ENCODE peak calls at places on chromosomes 7 and 10, in nine cellular contexts. One of them, this sample, is unnamed.

GRCh38 chr10:101120884-101121660 is 10.0 kb upstream of the TLX1 start:
- DNase-seq in astrocyte of the spinal cord: no peak
- DNase-seq in prostate gland: no peak
- DNase-seq in fibroblast of the aortic adventitia: no peak
- DNase-seq in neural progenitor cell: no peak
- DNase-seq in BJ: no peak
- DNase-seq in AG04450: no peak
- DNase-seq in body of pancreas: no peak
- DNase-seq in GM06990: peak
- DNase-seq in this sample: no peak

GRCh38 chr7:151665363-151665762 is 145.7 kb upstream of the RHEB start:
- DNase-seq in GM06990: no peak
- DNase-seq in fibroblast of the aortic adventitia: peak
- DNase-seq in astrocyte of the spinal cord: peak
- DNase-seq in BJ: no peak
- DNase-seq in AG04450: peak
- DNase-seq in neural progenitor cell: no peak
- DNase-seq in body of pancreas: peak
- DNase-seq in prostate gland: no peak
- DNase-seq in this sample: peak

GRCh38 chr7:18144171-18144570 is 116.5 kb upstream of the PRPS1L1 start:
- DNase-seq in prostate gland: no peak
- DNase-seq in GM06990: no peak
- DNase-seq in body of pancreas: peak
- DNase-seq in AG04450: no peak
- DNase-seq in neural progenitor cell: no peak
- DNase-seq in astrocyte of the spinal cord: no peak
- DNase-seq in BJ: no peak
- DNase-seq in fibroblast of the aortic adventitia: no peak
- DNase-seq in this sample: no peak

GRCh38 chr10:129334326-129334725 is 132.7 kb upstream of the MGMT start:
- DNase-seq in GM06990: no peak
- DNase-seq in astrocyte of the spinal cord: no peak
- DNase-seq in BJ: no peak
- DNase-seq in body of pancreas: no peak
- DNase-seq in neural progenitor cell: peak
- DNase-seq in prostate gland: no peak
- DNase-seq in fibroblast of the aortic adventitia: no peak
- DNase-seq in AG04450: no peak
- DNase-seq in this sample: no peak

GRCh38 chr10:86233131-86233530 is 133.5 kb downstream of the GRID1 start:
- DNase-seq in BJ: no peak
- DNase-seq in AG04450: no peak
- DNase-seq in body of pancreas: no peak
- DNase-seq in fibroblast of the aortic adventitia: no peak
- DNase-seq in prostate gland: no peak
- DNase-seq in astrocyte of the spinal cord: no peak
- DNase-seq in neural progenitor cell: no peak
- DNase-seq in GM06990: no peak
- DNase-seq in this sample: no peak

GRCh38 chr10:31761156-31761555 is 167.5 kb downstream of the ARHGAP12 start:
- DNase-seq in neural progenitor cell: no peak
- DNase-seq in BJ: no peak
- DNase-seq in prostate gland: no peak
- DNase-seq in AG04450: no peak
- DNase-seq in body of pancreas: no peak
- DNase-seq in astrocyte of the spinal cord: no peak
- DNase-seq in fibroblast of the aortic adventitia: peak
- DNase-seq in GM06990: no peak
- DNase-seq in this sample: no peak

GRCh38 chr10:103668351-103669242 is 175.1 kb downstream of the NEURL1 start:
- DNase-seq in fibroblast of the aortic adventitia: peak
- DNase-seq in BJ: peak
- DNase-seq in astrocyte of the spinal cord: peak
- DNase-seq in body of pancreas: peak
- DNase-seq in neural progenitor cell: peak
- DNase-seq in prostate gland: no peak
- DNase-seq in GM06990: no peak
- DNase-seq in AG04450: no peak
- DNase-seq in this sample: no peak

GRCh38 chr10:102917314-102917961 is 656 bp upstream of the CNNM2 start:
- DNase-seq in neural progenitor cell: peak
- DNase-seq in fibroblast of the aortic adventitia: peak
- DNase-seq in astrocyte of the spinal cord: peak
- DNase-seq in GM06990: no peak
- DNase-seq in BJ: no peak
- DNase-seq in body of pancreas: peak
- DNase-seq in AG04450: peak
- DNase-seq in prostate gland: peak
- DNase-seq in this sample: peak

GRCh38 chr10:105986896-105987638 is 1177.4 kb downstream of the SORCS1 start:
- DNase-seq in prostate gland: no peak
- DNase-seq in BJ: no peak
- DNase-seq in neural progenitor cell: no peak
- DNase-seq in GM06990: no peak
- DNase-seq in fibroblast of the aortic adventitia: no peak
- DNase-seq in astrocyte of the spinal cord: no peak
- DNase-seq in AG04450: no peak
- DNase-seq in body of pancreas: no peak
- DNase-seq in this sample: no peak

GRCh38 chr7:36787933-36788378 is 63.7 kb upstream of the AOAH start:
- DNase-seq in AG04450: no peak
- DNase-seq in fibroblast of the aortic adventitia: no peak
- DNase-seq in neural progenitor cell: no peak
- DNase-seq in body of pancreas: no peak
- DNase-seq in BJ: no peak
- DNase-seq in prostate gland: no peak
- DNase-seq in GM06990: no peak
- DNase-seq in astrocyte of the spinal cord: no peak
- DNase-seq in this sample: no peak

GRCh38 chr10:62075912-62076311 is 174.4 kb downstream of the ARID5B start:
- DNase-seq in BJ: no peak
- DNase-seq in neural progenitor cell: no peak
- DNase-seq in fibroblast of the aortic adventitia: no peak
- DNase-seq in prostate gland: no peak
- DNase-seq in astrocyte of the spinal cord: no peak
- DNase-seq in body of pancreas: no peak
- DNase-seq in AG04450: no peak
- DNase-seq in GM06990: no peak
- DNase-seq in this sample: peak

GRCh38 chr7:27152816-27153486 is 568 bp upstream of the HOXA3 start:
- DNase-seq in body of pancreas: no peak
- DNase-seq in neural progenitor cell: no peak
- DNase-seq in fibroblast of the aortic adventitia: no peak
- DNase-seq in GM06990: no peak
- DNase-seq in prostate gland: no peak
- DNase-seq in AG04450: no peak
- DNase-seq in astrocyte of the spinal cord: no peak
- DNase-seq in BJ: no peak
- DNase-seq in this sample: no peak

GRCh38 chr10:52883996-52884871 is 111.7 kb upstream of the MBL2 start:
- DNase-seq in prostate gland: peak
- DNase-seq in AG04450: peak
- DNase-seq in fibroblast of the aortic adventitia: peak
- DNase-seq in astrocyte of the spinal cord: peak
- DNase-seq in body of pancreas: peak
- DNase-seq in BJ: no peak
- DNase-seq in neural progenitor cell: peak
- DNase-seq in GM06990: peak
- DNase-seq in this sample: no peak

GRCh38 chr10:71740069-71740468 is 20.5 kb upstream of the C10orf105 start:
- DNase-seq in neural progenitor cell: no peak
- DNase-seq in fibroblast of the aortic adventitia: peak
- DNase-seq in body of pancreas: peak
- DNase-seq in prostate gland: peak
- DNase-seq in AG04450: peak
- DNase-seq in GM06990: no peak
- DNase-seq in astrocyte of the spinal cord: no peak
- DNase-seq in BJ: no peak
- DNase-seq in this sample: no peak

GRCh38 chr7:32092346-32092745 is 22.1 kb upstream of the PDE1C start:
- DNase-seq in prostate gland: no peak
- DNase-seq in body of pancreas: no peak
- DNase-seq in astrocyte of the spinal cord: no peak
- DNase-seq in fibroblast of the aortic adventitia: no peak
- DNase-seq in BJ: no peak
- DNase-seq in GM06990: no peak
- DNase-seq in neural progenitor cell: no peak
- DNase-seq in AG04450: no peak
- DNase-seq in this sample: no peak
- H3K4me3 ChIP-seq in prostate gland: no peak
- H3K4me3 ChIP-seq in body of pancreas: no peak
- H3K4me3 ChIP-seq in astrocyte of the spinal cord: no peak
- H3K4me3 ChIP-seq in fibroblast of the aortic adventitia: no peak
- H3K4me3 ChIP-seq in BJ: no peak
- H3K4me3 ChIP-seq in GM06990: no peak
- H3K4me3 ChIP-seq in neural progenitor cell: no peak
- H3K4me3 ChIP-seq in AG04450: no peak
- H3K4me3 ChIP-seq in this sample: no peak

GRCh38 chr7:23546897-23547572 is 15.3 kb upstream of the TRA2A start:
- DNase-seq in BJ: peak
- DNase-seq in fibroblast of the aortic adventitia: peak
- DNase-seq in neural progenitor cell: peak
- DNase-seq in prostate gland: peak
- DNase-seq in body of pancreas: peak
- DNase-seq in astrocyte of the spinal cord: peak
- DNase-seq in AG04450: peak
- DNase-seq in GM06990: peak
- DNase-seq in this sample: peak
- H3K4me3 ChIP-seq in BJ: no peak
- H3K4me3 ChIP-seq in fibroblast of the aortic adventitia: no peak
- H3K4me3 ChIP-seq in neural progenitor cell: no peak
- H3K4me3 ChIP-seq in prostate gland: no peak
- H3K4me3 ChIP-seq in body of pancreas: no peak
- H3K4me3 ChIP-seq in astrocyte of the spinal cord: no peak
- H3K4me3 ChIP-seq in AG04450: no peak
- H3K4me3 ChIP-seq in GM06990: no peak
- H3K4me3 ChIP-seq in this sample: no peak

DNA sequence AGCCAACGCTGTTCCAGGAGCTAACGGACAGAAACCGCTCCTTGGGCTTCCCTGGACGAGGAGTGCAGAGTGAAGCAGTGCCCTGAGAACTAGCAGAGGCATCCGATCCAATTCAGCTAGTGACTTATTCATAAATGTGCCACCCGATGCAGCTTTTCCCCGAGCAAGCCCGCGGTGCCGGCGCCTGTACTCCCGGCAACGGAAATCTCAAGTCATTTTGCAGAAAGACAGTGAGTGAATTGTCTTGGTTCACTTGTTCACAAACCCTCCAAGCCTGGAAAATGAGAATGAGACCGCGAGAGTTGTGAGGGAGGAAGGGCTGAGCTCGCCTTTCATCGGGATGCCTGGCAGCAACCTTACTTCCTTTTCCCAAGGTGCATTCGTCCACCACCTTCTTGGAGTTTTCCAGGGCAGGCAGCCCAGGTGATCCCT is 87.5 kb downstream of the COBL start:
- DNase-seq in body of pancreas: no peak
- DNase-seq in fibroblast of the aortic adventitia: no peak
- DNase-seq in astrocyte of the spinal cord: no peak
- DNase-seq in prostate gland: no peak
- DNase-seq in neural progenitor cell: peak
- DNase-seq in GM06990: no peak
- DNase-seq in AG04450: no peak
- DNase-seq in BJ: no peak
- DNase-seq in this sample: no peak
- H3K4me3 ChIP-seq in body of pancreas: no peak
- H3K4me3 ChIP-seq in fibroblast of the aortic adventitia: no peak
- H3K4me3 ChIP-seq in astrocyte of the spinal cord: no peak
- H3K4me3 ChIP-seq in prostate gland: no peak
- H3K4me3 ChIP-seq in neural progenitor cell: no peak
- H3K4me3 ChIP-seq in GM06990: no peak
- H3K4me3 ChIP-seq in AG04450: no peak
- H3K4me3 ChIP-seq in BJ: no peak
- H3K4me3 ChIP-seq in this sample: no peak

GRCh38 chr10:91076991-91077548 is 143.4 kb upstream of the PCGF5 start:
- DNase-seq in AG04450: no peak
- DNase-seq in neural progenitor cell: no peak
- DNase-seq in body of pancreas: peak
- DNase-seq in BJ: no peak
- DNase-seq in astrocyte of the spinal cord: no peak
- DNase-seq in GM06990: no peak
- DNase-seq in prostate gland: no peak
- DNase-seq in fibroblast of the aortic adventitia: no peak
- DNase-seq in this sample: no peak

GRCh38 chr10:91073301-91073780 is 147.1 kb upstream of the PCGF5 start:
- DNase-seq in AG04450: no peak
- DNase-seq in neural progenitor cell: no peak
- DNase-seq in fibroblast of the aortic adventitia: no peak
- DNase-seq in astrocyte of the spinal cord: no peak
- DNase-seq in body of pancreas: no peak
- DNase-seq in GM06990: no peak
- DNase-seq in BJ: no peak
- DNase-seq in prostate gland: no peak
- DNase-seq in this sample: no peak

GRCh38 chr10:91082447-91082846 is 138.0 kb upstream of the PCGF5 start:
- DNase-seq in fibroblast of the aortic adventitia: no peak
- DNase-seq in prostate gland: no peak
- DNase-seq in BJ: no peak
- DNase-seq in AG04450: no peak
- DNase-seq in neural progenitor cell: no peak
- DNase-seq in astrocyte of the spinal cord: no peak
- DNase-seq in GM06990: no peak
- DNase-seq in body of pancreas: no peak
- DNase-seq in this sample: no peak

GRCh38 chr10:91080776-91081175 is 139.7 kb upstream of the PCGF5 start:
- DNase-seq in AG04450: no peak
- DNase-seq in prostate gland: no peak
- DNase-seq in BJ: no peak
- DNase-seq in GM06990: no peak
- DNase-seq in body of pancreas: no peak
- DNase-seq in astrocyte of the spinal cord: no peak
- DNase-seq in fibroblast of the aortic adventitia: no peak
- DNase-seq in neural progenitor cell: no peak
- DNase-seq in this sample: no peak

DNA sequence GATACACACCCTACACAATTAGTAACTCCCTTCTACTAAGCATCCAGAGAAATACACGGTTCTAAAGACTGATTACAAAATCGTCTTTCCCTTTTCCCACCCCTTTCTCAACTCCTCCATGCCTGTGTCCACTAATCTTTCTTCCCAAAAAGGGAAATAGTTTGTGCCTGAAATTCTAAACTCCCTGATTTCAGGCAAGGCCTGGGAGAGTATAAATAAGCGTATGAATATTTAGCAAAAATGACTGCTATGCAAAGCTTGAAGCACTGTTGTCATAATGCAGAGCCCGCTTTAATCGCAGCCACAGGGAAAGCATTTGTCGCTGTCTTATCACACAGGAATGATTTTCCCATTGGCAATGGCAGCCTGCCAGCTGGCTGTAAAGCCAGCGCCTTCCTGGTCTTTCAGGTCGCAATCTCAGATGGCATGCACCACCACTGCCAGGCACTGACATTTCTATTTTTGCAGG is 142.9 kb upstream of the PCGF5 start:
- DNase-seq in AG04450: no peak
- DNase-seq in astrocyte of the spinal cord: peak
- DNase-seq in fibroblast of the aortic adventitia: peak
- DNase-seq in BJ: no peak
- DNase-seq in neural progenitor cell: no peak
- DNase-seq in body of pancreas: peak
- DNase-seq in GM06990: no peak
- DNase-seq in prostate gland: peak
- DNase-seq in this sample: peak
- H3K4me3 ChIP-seq in AG04450: no peak
- H3K4me3 ChIP-seq in astrocyte of the spinal cord: no peak
- H3K4me3 ChIP-seq in fibroblast of the aortic adventitia: no peak
- H3K4me3 ChIP-seq in BJ: no peak
- H3K4me3 ChIP-seq in neural progenitor cell: no peak
- H3K4me3 ChIP-seq in body of pancreas: no peak
- H3K4me3 ChIP-seq in GM06990: no peak
- H3K4me3 ChIP-seq in prostate gland: no peak
- H3K4me3 ChIP-seq in this sample: no peak

GRCh38 chr7:135620980-135621850 is 41.1 kb upstream of the STMP1 start:
- DNase-seq in BJ: peak
- DNase-seq in fibroblast of the aortic adventitia: peak
- DNase-seq in AG04450: peak
- DNase-seq in astrocyte of the spinal cord: peak
- DNase-seq in neural progenitor cell: peak
- DNase-seq in body of pancreas: peak
- DNase-seq in prostate gland: peak
- DNase-seq in GM06990: no peak
- DNase-seq in this sample: peak
- H3K4me3 ChIP-seq in BJ: no peak
- H3K4me3 ChIP-seq in fibroblast of the aortic adventitia: no peak
- H3K4me3 ChIP-seq in AG04450: no peak
- H3K4me3 ChIP-seq in astrocyte of the spinal cord: no peak
- H3K4me3 ChIP-seq in neural progenitor cell: no peak
- H3K4me3 ChIP-seq in body of pancreas: no peak
- H3K4me3 ChIP-seq in prostate gland: no peak
- H3K4me3 ChIP-seq in GM06990: no peak
- H3K4me3 ChIP-seq in this sample: no peak